ENCODE peak calls at places on chromosome 1, in ten cellular contexts. A is stimulated activated CD4-positive, alpha-beta T cell treated with anti-CD3 and anti-CD28 coated beads, Interleukin-12 subunit alpha, Interleukin-12 subunit beta, amount 100 ng/mL, for 48 hours; H is KG1; W is Panc1; R is GM23338; D is IMR-90; K is GM12865; T is caudate nucleus; O is Right ventricle myocardium superior; P is iris pigment epithelial cell. E is an unnamed sample.

GRCh38 chr1:115922806-115923205 is 53.5 kb upstream of the SLC22A15 start:
- DNase-seq in A (no peak), H (no peak), D (no peak), O (no peak), T (no peak), W (no peak), R (peak), P (no peak), K (no peak), E (no peak)

GRCh38 chr1:177925006-177925405 is 44.9 kb downstream of the SEC16B start:
- DNase-seq in R (no peak), T (no peak), H (no peak), P (peak), O (no peak), A (no peak), K (no peak), D (peak), W (no peak), E (no peak)

GRCh38 chr1:13941315-13941714 is 241.3 kb downstream of the PRDM2 start:
- DNase-seq in O (no peak), H (no peak), D (no peak), W (no peak), A (no peak), P (no peak), K (no peak), T (no peak), R (no peak), E (no peak)

GRCh38 chr1:54851406-54851805 is 35.6 kb downstream of the DHCR24 start:
- DNase-seq in O (no peak), R (no peak), K (no peak), P (no peak), A (no peak), D (no peak), T (no peak), W (no peak), H (no peak), E (no peak)

GRCh38 chr1:153954826-153955225 is 3.6 kb downstream of the CRTC2 start:
- DNase-seq in P (no peak), K (no peak), R (no peak), A (no peak), W (no peak), O (no peak), H (no peak), T (no peak), D (no peak), E (no peak)

GRCh38 chr1:211089536-211089935 is 44.4 kb downstream of the KCNH1 start:
- DNase-seq in H (no peak), R (no peak), D (no peak), O (no peak), K (no peak), W (no peak), A (no peak), T (no peak), P (no peak), E (no peak)

GRCh38 chr1:230254265-230254664 is 171.9 kb downstream of the PGBD5 start:
- DNase-seq in A (no peak), P (no peak), K (no peak), H (no peak), R (no peak), O (no peak), D (no peak), W (no peak), T (no peak), E (no peak)

GRCh38 chr1:62823556-62823955 is 39.6 kb downstream of the ATG4C start:
- DNase-seq in A (no peak), H (no peak), W (no peak), P (peak), D (peak), O (no peak), R (no peak), T (no peak), K (no peak), E (no peak)